ENCODE peak calls at places on chromosomes 12 and 14, in six cellular contexts. W, P, N, B, S and C are unnamed samples.

GRCh38 chr14:53663709-53664108 is 292.9 kb downstream of the BMP4 start:
- DNase-seq in W (no peak), P (no peak), N (peak), B (peak), S (no peak), C (no peak)

GRCh38 chr14:23447634-23448353 is 12.3 kb upstream of the MYH7 start:
- DNase-seq in W (no peak), P (no peak), N (no peak), B (no peak), S (no peak), C (no peak)

GRCh38 chr14:71594828-71595227 is 337.4 kb upstream of the RGS6 start:
- DNase-seq in W (no peak), P (no peak), N (no peak), B (no peak), S (peak), C (no peak)

GRCh38 chr14:22268875-22269274 is 320.1 kb downstream of the DAD1 start:
- DNase-seq in W (no peak), P (no peak), N (no peak), B (no peak), S (peak), C (no peak)

GRCh38 chr12:53418221-53418620 is 5.4 kb upstream of the AMHR2 start:
- DNase-seq in W (no peak), P (no peak), N (no peak), B (no peak), S (no peak), C (no peak)

GRCh38 chr12:105317453-105317852 is 13.0 kb upstream of the C12orf75 start:
- DNase-seq in W (no peak), P (no peak), N (no peak), B (no peak), S (no peak), C (no peak)

GRCh38 chr12:105436636-105437035 is 106.1 kb downstream of the C12orf75 start:
- DNase-seq in W (no peak), P (no peak), N (no peak), B (peak), S (no peak), C (no peak)

GRCh38 chr12:111149299-111149698 is 219.6 kb downstream of the PHETA1 start:
- DNase-seq in W (no peak), P (no peak), N (no peak), B (no peak), S (no peak), C (no peak)

GRCh38 chr12:105369014-105369413 is 38.5 kb downstream of the C12orf75 start:
- DNase-seq in W (no peak), P (no peak), N (no peak), B (no peak), S (no peak), C (no peak)

GRCh38 chr12:104426926-104427546 is 29.7 kb upstream of the CHST11 start:
- DNase-seq in W (no peak), P (no peak), N (no peak), B (no peak), S (no peak), C (no peak)

GRCh38 chr12:26715232-26715631 is 117.8 kb downstream of the ITPR2 start:
- DNase-seq in W (no peak), P (no peak), N (no peak), B (no peak), S (no peak), C (no peak)

GRCh38 chr14:93317836-93318807 is 14.7 kb downstream of the BTBD7 start:
- DNase-seq in W (no peak), P (no peak), N (no peak), B (no peak), S (peak), C (no peak)